ENCODE peak calls at places on chromosomes 5 and 9, in ten cellular contexts. I is fibroblast of mammary gland; Q is BJ; A is tibial artery; R is fibroblast of lung; X is activated CD8-positive, alpha-beta T cell treated with anti-CD3 and anti-CD28 coated beads for 36 hours; D is GM12865; N is A549; H is epithelial cell of esophagus; E is glutamatergic neuron. L is an unnamed sample.

GRCh38 chr5:121693864-121694263 is 157.8 kb upstream of the FTMT start:
- DNase-seq in E (no peak), R (peak), D (peak), H (peak), Q (no peak), A (no peak), I (peak), N (peak), X (no peak), L (no peak)

GRCh38 chr5:45741110-45741509 is 44.9 kb upstream of the HCN1 start:
- DNase-seq in X (no peak), D (no peak), Q (no peak), A (no peak), R (no peak), I (no peak), E (no peak), H (no peak), N (no peak), L (no peak)

GRCh38 chr9:107367727-107368502 is 84.8 kb downstream of the RAD23B start:
- DNase-seq in A (no peak), H (peak), X (no peak), N (no peak), E (no peak), R (no peak), I (no peak), Q (no peak), D (peak), L (no peak)

GRCh38 chr5:154866841-154867240 is 8.4 kb downstream of the CNOT8 start:
- DNase-seq in D (no peak), Q (no peak), I (no peak), X (no peak), H (no peak), E (no peak), N (no peak), A (no peak), R (peak), L (no peak)

GRCh38 chr9:132806723-132807421 is 71.2 kb downstream of the AK8 start:
- DNase-seq in D (no peak), I (no peak), R (peak), N (no peak), E (no peak), Q (no peak), X (no peak), H (peak), A (no peak), L (no peak)

GRCh38 chr9:125540497-125540896 is 166.5 kb downstream of the MAPKAP1 start:
- DNase-seq in H (peak), E (no peak), A (no peak), N (peak), I (no peak), Q (no peak), X (no peak), R (peak), D (no peak), L (no peak)

GRCh38 chr9:134832471-134832870 is 48.1 kb upstream of the FCN2 start:
- DNase-seq in Q (no peak), R (no peak), A (no peak), D (no peak), E (no peak), I (no peak), H (no peak), N (no peak), X (no peak), L (no peak)

GRCh38 chr5:69029292-69029691 is 64.5 kb upstream of the SLC30A5 start:
- DNase-seq in A (no peak), I (no peak), Q (no peak), H (no peak), X (no peak), N (no peak), D (no peak), E (no peak), R (no peak), L (no peak)

GRCh38 chr5:137954131-137954879 is 65.0 kb downstream of the PKD2L2 start:
- DNase-seq in I (peak), D (no peak), X (no peak), R (peak), N (peak), A (no peak), H (peak), E (no peak), Q (peak), L (peak)

GRCh38 chr5:163115011-163115410 is 322.4 kb upstream of the CCNG1 start:
- DNase-seq in H (no peak), I (no peak), E (no peak), Q (no peak), R (no peak), D (no peak), A (no peak), X (no peak), N (no peak), L (no peak)

GRCh38 chr9:133098104-133098754 is 22.8 kb downstream of the RALGDS start:
- DNase-seq in A (no peak), R (no peak), I (no peak), X (no peak), N (no peak), D (no peak), H (no peak), E (no peak), Q (no peak), L (no peak)

GRCh38 chr9:98538626-98539031 is 170.1 kb downstream of the GABBR2 start:
- DNase-seq in Q (no peak), H (no peak), I (no peak), E (no peak), N (no peak), A (no peak), R (peak), D (no peak), X (no peak), L (no peak)

GRCh38 chr9:137724114-137724445 is 105.3 kb downstream of the EHMT1 start:
- DNase-seq in D (no peak), X (peak), E (no peak), R (peak), H (peak), A (no peak), Q (no peak), N (no peak), I (peak), L (no peak)

GRCh38 chr9:89617978-89618377 is 13.2 kb downstream of the GADD45G start:
- DNase-seq in I (no peak), R (no peak), X (no peak), Q (no peak), A (no peak), H (no peak), E (no peak), N (no peak), D (no peak), L (no peak)

GRCh38 chr5:83512051-83512745 is 40.7 kb downstream of the VCAN start:
- DNase-seq in N (no peak), A (no peak), I (no peak), E (no peak), Q (no peak), D (no peak), R (peak), H (no peak), X (no peak), L (peak)

GRCh38 chr9:83978992-83979811 is 813 bp downstream of the HNRNPK start:
- DNase-seq in I (peak), X (peak), Q (no peak), N (peak), A (peak), R (peak), D (peak), H (peak), E (peak), L (no peak)

GRCh38 chr9:134682026-134682425 is 40.4 kb downstream of the COL5A1 start:
- DNase-seq in N (no peak), X (no peak), E (no peak), A (peak), R (no peak), D (no peak), Q (no peak), H (no peak), I (no peak), L (no peak)

GRCh38 chr5:173333900-173334685 is 5.9 kb upstream of the STC2 start:
- DNase-seq in E (no peak), X (no peak), D (no peak), Q (no peak), N (no peak), R (peak), A (no peak), H (peak), I (peak), L (no peak)

GRCh38 chr9:130854086-130854485 is 19.0 kb downstream of the ABL1 start:
- DNase-seq in E (no peak), R (peak), I (no peak), N (no peak), A (no peak), D (no peak), H (no peak), Q (peak), X (no peak), L (no peak)

GRCh38 chr5:109743041-109743531 is 53.4 kb downstream of the MAN2A1 start:
- DNase-seq in A (no peak), X (no peak), Q (no peak), D (no peak), H (no peak), R (no peak), E (no peak), I (no peak), N (no peak), L (no peak)

GRCh38 chr5:69526660-69527059 is 33.3 kb upstream of the GTF2H2C start:
- DNase-seq in X (no peak), A (no peak), H (no peak), D (no peak), I (no peak), N (no peak), E (no peak), Q (no peak), R (no peak), L (no peak)

GRCh38 chr9:89999534-90000370 is 394.9 kb downstream of the GADD45G start:
- DNase-seq in A (peak), X (peak), Q (peak), E (no peak), R (peak), I (peak), D (peak), H (peak), N (peak), L (peak)

GRCh38 chr5:73445708-73446630 is 2.6 kb downstream of the FOXD1 start:
- DNase-seq in H (no peak), X (no peak), R (no peak), N (no peak), E (no peak), Q (no peak), I (no peak), D (no peak), A (no peak), L (no peak)

GRCh38 chr5:73448072-73448432 is 525 bp downstream of the FOXD1 start:
- DNase-seq in H (no peak), X (peak), I (no peak), D (peak), R (no peak), E (peak), A (no peak), N (peak), Q (no peak), L (no peak)

GRCh38 chr5:73446631-73447233 is 1.8 kb downstream of the FOXD1 start:
- DNase-seq in N (peak), Q (no peak), R (no peak), X (no peak), H (no peak), E (peak), I (no peak), D (no peak), A (no peak), L (no peak)

GRCh38 chr5:73448451-73449136 is at the start of gene FOXD1:
- DNase-seq in E (peak), Q (peak), I (peak), A (peak), N (peak), H (peak), X (peak), R (peak), D (peak), L (peak)

GRCh38 chr5:73447234-73448071 is 1.1 kb downstream of the FOXD1 start:
- DNase-seq in R (peak), X (peak), A (no peak), Q (no peak), D (peak), I (peak), E (peak), H (peak), N (peak), L (peak)
- TF ChIP-seq CTCF in R (no peak), X (no peak), A (no peak), Q (no peak), D (no peak), I (no peak), E (no peak), H (no peak), N (no peak), L (no peak)

DNA sequence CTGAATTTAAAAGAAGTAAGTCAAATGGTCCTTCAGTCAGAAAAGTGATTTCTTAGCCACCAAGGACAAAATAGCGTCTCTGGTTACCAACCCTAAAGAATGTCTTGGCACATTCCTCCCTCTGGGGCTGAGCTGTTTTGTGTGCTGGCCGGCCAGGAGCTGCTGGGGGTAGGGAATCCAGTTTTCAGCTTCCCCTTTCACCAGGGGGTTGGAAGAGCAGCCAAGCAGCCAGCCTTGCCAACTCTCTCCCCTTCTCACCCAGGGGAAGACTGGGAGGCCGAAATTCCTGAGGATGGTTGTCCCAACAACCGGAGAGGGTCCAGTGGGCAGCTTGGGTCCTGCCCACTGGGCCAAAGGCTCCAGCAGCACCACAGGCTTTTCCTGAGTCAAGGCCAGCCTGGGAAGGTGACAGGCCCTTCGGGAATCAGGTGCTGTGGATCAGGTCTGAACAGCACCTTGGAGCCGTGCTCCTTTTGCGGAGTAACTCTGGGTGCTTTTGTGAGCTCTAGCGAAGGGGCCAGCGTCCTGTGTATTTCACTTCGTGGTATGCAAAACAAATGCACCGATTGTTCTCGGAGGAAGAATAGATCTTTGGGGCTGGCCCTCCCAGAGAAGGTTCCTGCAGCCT is 4.2 kb downstream of the WWC1 start:
- DNase-seq in X (no peak), E (no peak), D (no peak), A (no peak), N (peak), I (peak), Q (no peak), H (peak), R (peak), L (peak)
- TF ChIP-seq CTCF in X (no peak), E (no peak), D (no peak), A (no peak), N (peak), I (peak), Q (peak), H (peak), R (peak), L (peak)

DNA sequence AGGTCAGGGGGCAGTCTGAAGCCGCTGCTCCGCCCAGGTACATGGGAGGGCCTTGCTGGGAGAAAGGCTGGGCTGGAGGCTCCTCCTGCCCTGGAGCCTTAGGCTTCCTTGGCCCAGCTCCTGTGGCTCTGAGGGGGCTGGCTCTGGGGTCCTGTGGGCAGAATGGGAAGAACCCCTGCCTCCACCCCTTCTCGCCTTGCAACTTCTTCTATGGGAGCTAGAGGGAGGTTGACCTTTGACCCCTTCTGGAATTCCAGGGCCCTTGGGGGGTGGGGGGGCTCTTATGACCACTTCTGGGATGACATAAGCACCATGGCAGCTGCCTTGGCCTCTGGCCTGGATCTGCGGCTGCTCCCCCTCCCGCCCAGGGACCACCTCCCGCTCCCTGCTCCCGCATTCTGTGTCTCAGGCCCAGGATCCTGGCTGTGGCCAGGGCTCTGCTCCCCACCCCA is 32.2 kb downstream of the IER5L start:
- DNase-seq in N (no peak), X (no peak), H (no peak), Q (no peak), I (peak), D (no peak), R (peak), E (peak), A (no peak), L (no peak)
- TF ChIP-seq CTCF in N (no peak), X (no peak), H (no peak), Q (peak), I (peak), D (no peak), R (peak), E (no peak), A (no peak), L (no peak)

DNA sequence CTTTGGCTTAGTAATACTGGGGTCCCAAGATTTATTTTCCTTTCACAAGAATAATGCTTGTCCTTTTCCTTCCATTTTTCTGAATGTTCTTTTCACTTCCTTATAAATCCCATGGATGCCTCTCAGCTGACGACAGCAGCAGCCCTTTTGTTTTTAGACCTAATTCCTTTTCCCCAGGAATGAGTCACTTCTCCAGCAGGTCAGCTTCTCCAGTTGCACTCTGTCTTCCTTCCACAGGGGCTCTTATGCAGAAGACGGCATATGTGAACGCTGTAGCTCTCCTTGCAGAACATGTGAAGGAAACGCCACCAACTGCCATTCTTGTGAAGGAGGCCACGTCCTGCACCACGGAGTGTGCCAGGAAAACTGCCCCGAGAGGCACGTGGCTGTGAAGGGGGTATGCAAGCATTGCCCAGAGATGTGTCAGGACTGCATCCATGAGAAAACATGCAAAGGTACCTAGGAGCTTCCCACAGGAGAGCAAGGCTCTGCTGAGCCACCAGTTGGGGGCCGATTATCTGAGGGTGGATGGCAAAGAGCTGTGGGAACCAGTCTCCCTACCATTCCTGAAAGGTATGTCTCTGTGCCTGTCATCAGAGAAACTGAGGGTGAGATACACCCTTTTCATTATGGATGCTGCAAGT is 72.9 kb downstream of the RFK start:
- DNase-seq in N (peak), I (peak), E (no peak), R (peak), Q (no peak), H (peak), X (no peak), A (no peak), D (no peak), L (no peak)
- TF ChIP-seq CTCF in N (no peak), I (no peak), E (no peak), R (no peak), Q (no peak), H (no peak), X (no peak), A (no peak), D (no peak), L (no peak)